ENCODE peak calls at places on chromosomes 11 and 22, in six cellular contexts. S, T, V, P, D and N are unnamed samples.

GRCh38 chr11:70812472-70812871 is 414.1 kb downstream of the CTTN start:
- DNase-seq in P (no peak), D (no peak), V (no peak), T (no peak), S (no peak), N (no peak)

GRCh38 chr11:115444542-115444941 is 59.7 kb downstream of the CADM1 start:
- DNase-seq in V (no peak), S (no peak), P (no peak), D (no peak), T (no peak), N (peak)

GRCh38 chr11:17263803-17264202 is 12.7 kb upstream of the NUCB2 start:
- DNase-seq in D (no peak), S (peak), P (no peak), T (peak), V (no peak), N (no peak)

GRCh38 chr11:8321876-8322275 is 58.2 kb upstream of the LMO1 start:
- DNase-seq in S (no peak), T (no peak), V (no peak), D (no peak), P (no peak), N (no peak)

GRCh38 chr22:44407404-44408226 is 90.4 kb downstream of the RTL6 start:
- DNase-seq in S (no peak), V (no peak), T (no peak), P (no peak), D (no peak), N (no peak)

GRCh38 chr11:70656293-70656692 is 258.0 kb downstream of the CTTN start:
- DNase-seq in D (no peak), P (no peak), V (no peak), S (no peak), T (no peak), N (no peak)

GRCh38 chr11:11672764-11673163 is 51.0 kb upstream of the GALNT18 start:
- DNase-seq in T (no peak), P (no peak), S (no peak), V (no peak), D (no peak), N (no peak)

GRCh38 chr11:7686761-7687160 is 13.5 kb upstream of the CYB5R2 start:
- DNase-seq in T (no peak), D (no peak), P (no peak), S (no peak), V (no peak), N (no peak)

GRCh38 chr11:120186799-120187591 is 23.8 kb upstream of the OAF start:
- DNase-seq in D (no peak), S (peak), P (no peak), T (peak), V (no peak), N (no peak)

GRCh38 chr22:46390652-46391301 is 55.3 kb downstream of the TRMU start:
- DNase-seq in T (peak), P (peak), D (no peak), S (no peak), V (no peak), N (peak)

GRCh38 chr11:62370743-62371440 is 33.6 kb downstream of the ASRGL1 start:
- DNase-seq in P (no peak), T (no peak), D (peak), S (no peak), V (peak), N (no peak)

GRCh38 chr11:42172441-42172840 is 713.0 kb upstream of the LRRC4C start:
- DNase-seq in P (no peak), T (no peak), D (no peak), V (no peak), S (no peak), N (no peak)

GRCh38 chr11:88398372-88399140 is 61.0 kb upstream of the CTSC start:
- DNase-seq in V (no peak), S (peak), D (no peak), P (peak), T (peak), N (no peak)

GRCh38 chr22:39128508-39128907 is 24.0 kb downstream of the CBX7 start:
- DNase-seq in V (no peak), D (no peak), S (no peak), P (no peak), T (no peak), N (no peak)

GRCh38 chr11:83549984-83550667 is 264.0 kb upstream of the CCDC90B start:
- DNase-seq in T (no peak), S (no peak), P (no peak), D (no peak), V (no peak), N (no peak)

GRCh38 chr11:101759771-101760450 is 154.9 kb upstream of the CEP126 start:
- DNase-seq in S (no peak), T (peak), V (no peak), P (peak), D (no peak), N (no peak)

GRCh38 chr11:10382518-10382917 is 72.5 kb upstream of the AMPD3 start:
- DNase-seq in V (no peak), S (no peak), P (no peak), D (no peak), T (peak), N (no peak)

GRCh38 chr11:3146612-3147256 is 18.4 kb downstream of the OSBPL5 start:
- DNase-seq in P (peak), T (peak), D (no peak), S (peak), V (no peak), N (no peak)

GRCh38 chr11:47507016-47507631 is 45.8 kb downstream of the CELF1 start:
- DNase-seq in D (no peak), P (no peak), T (no peak), V (no peak), S (peak), N (no peak)

GRCh38 chr11:130470832-130471706 is 22.6 kb downstream of the ADAMTS15 start:
- DNase-seq in T (no peak), S (no peak), V (no peak), D (no peak), P (no peak), N (no peak)

GRCh38 chr11:80365315-80365714 is 924.5 kb upstream of the TENM4 start:
- DNase-seq in P (no peak), T (no peak), V (no peak), D (no peak), S (no peak), N (no peak)

GRCh38 chr11:14698771-14699170 is 55.2 kb downstream of the PDE3B start:
- DNase-seq in S (no peak), D (no peak), P (no peak), T (no peak), V (no peak), N (no peak)

GRCh38 chr11:36266767-36267166 is 22.5 kb downstream of the COMMD9 start:
- DNase-seq in V (no peak), D (no peak), T (no peak), P (no peak), S (no peak), N (no peak)

GRCh38 chr11:93842461-93842860 is 8.0 kb downstream of the VSTM5 start:
- DNase-seq in S (peak), T (peak), V (no peak), P (peak), D (no peak), N (no peak)

GRCh38 chr11:21514298-21514697 is 678.6 kb upstream of the ANO5 start:
- DNase-seq in T (no peak), P (no peak), V (no peak), D (no peak), S (no peak), N (no peak)

GRCh38 chr11:130940706-130941105 is 24.4 kb upstream of the SNX19 start:
- DNase-seq in D (no peak), V (no peak), T (no peak), S (no peak), P (no peak), N (no peak)

GRCh38 chr22:27207907-27208306 is 550.5 kb downstream of the MIAT start:
- DNase-seq in V (no peak), S (no peak), T (peak), P (peak), D (no peak), N (no peak)

GRCh38 chr22:36317658-36318271 is 64.8 kb downstream of the APOL1 start:
- DNase-seq in D (no peak), S (no peak), V (no peak), P (no peak), T (no peak), N (no peak)

GRCh38 chr11:65491614-65492386 is 7.0 kb upstream of the MALAT1 start:
- DNase-seq in D (no peak), T (peak), S (peak), V (no peak), P (peak), N (no peak)

GRCh38 chr11:102757823-102758549 is 22.4 kb downstream of the MMP10 start:
- DNase-seq in V (no peak), T (peak), D (peak), P (peak), S (peak), N (no peak)

GRCh38 chr11:120996973-120997372 is 26.9 kb upstream of the TBCEL start:
- DNase-seq in D (no peak), T (no peak), S (no peak), V (no peak), P (no peak), N (no peak)

GRCh38 chr11:105609341-105609781 is 512 bp upstream of the GRIA4 start:
- DNase-seq in T (peak), P (no peak), S (no peak), V (peak), D (no peak), N (peak)

GRCh38 chr22:35462558-35463230 is 62.8 kb downstream of the MCM5 start:
- DNase-seq in T (no peak), V (no peak), D (no peak), P (no peak), S (no peak), N (no peak)

GRCh38 chr11:112157274-112157766 is 6.6 kb downstream of the IL18 start:
- DNase-seq in V (no peak), D (peak), P (peak), T (peak), S (peak), N (no peak)

GRCh38 chr11:29389793-29390192 is 627.0 kb downstream of the KCNA4 start:
- DNase-seq in V (no peak), S (no peak), P (no peak), T (no peak), D (no peak), N (no peak)

GRCh38 chr22:25282346-25282670 is 62.9 kb downstream of the CRYBB2 start:
- DNase-seq in T (no peak), D (no peak), P (no peak), V (no peak), S (no peak), N (no peak)

GRCh38 chr11:64101461-64101860 is 64.5 kb downstream of the MACROD1 start:
- DNase-seq in V (no peak), D (no peak), S (no peak), P (no peak), T (no peak), N (no peak)